ENCODE peak calls at places on chromosomes 13 and 19, in seven cellular contexts. One of them, this sample, is unnamed.

GRCh38 chr19:15332311-15332996 is at the start of gene BRD4:
- DNase-seq in trophoblast cell: peak; percentile 75
- DNase-seq in IMR-90: peak; percentile 42
- DNase-seq in mesenchymal stem cell: peak; percentile 59
- DNase-seq in H9: peak; percentile 64
- DNase-seq in H1: no peak
- DNase-seq in neuronal stem cell: peak; percentile 74
- DNase-seq in this sample: peak; percentile 64

GRCh38 chr19:49843265-49843664 is 7.7 kb upstream of the PTOV1 start:
- DNase-seq in H9: no peak
- DNase-seq in mesenchymal stem cell: no peak
- DNase-seq in IMR-90: no peak
- DNase-seq in trophoblast cell: no peak
- DNase-seq in H1: no peak
- DNase-seq in neuronal stem cell: no peak
- DNase-seq in this sample: no peak

GRCh38 chr13:47853236-47853635 is 147.8 kb downstream of the SUCLA2 start:
- DNase-seq in trophoblast cell: no peak
- DNase-seq in IMR-90: no peak
- DNase-seq in mesenchymal stem cell: peak; percentile 9
- DNase-seq in neuronal stem cell: no peak
- DNase-seq in H1: no peak
- DNase-seq in H9: no peak
- DNase-seq in this sample: no peak

GRCh38 chr19:58356236-58356970 is 3.1 kb upstream of the A1BG start:
- DNase-seq in IMR-90: peak; percentile 43
- DNase-seq in trophoblast cell: no peak
- DNase-seq in mesenchymal stem cell: no peak
- DNase-seq in H1: no peak
- DNase-seq in H9: no peak
- DNase-seq in neuronal stem cell: no peak
- DNase-seq in this sample: no peak

GRCh38 chr13:39559838-39560237 is 43.2 kb downstream of the LHFPL6 start:
- DNase-seq in H9: no peak
- DNase-seq in H1: no peak
- DNase-seq in IMR-90: no peak
- DNase-seq in neuronal stem cell: no peak
- DNase-seq in mesenchymal stem cell: no peak
- DNase-seq in trophoblast cell: no peak
- DNase-seq in this sample: no peak

GRCh38 chr19:36775768-36776167 is 3.2 kb upstream of the ZNF850 start:
- DNase-seq in mesenchymal stem cell: no peak
- DNase-seq in H9: no peak
- DNase-seq in neuronal stem cell: no peak
- DNase-seq in IMR-90: no peak
- DNase-seq in trophoblast cell: peak; percentile 67
- DNase-seq in H1: peak; percentile 75
- DNase-seq in this sample: no peak

GRCh38 chr19:862529-863304 is 3.3 kb downstream of the CFD start:
- DNase-seq in mesenchymal stem cell: peak; percentile 60
- DNase-seq in H9: peak; percentile 92
- DNase-seq in IMR-90: peak; percentile 17
- DNase-seq in H1: peak; percentile 70
- DNase-seq in neuronal stem cell: peak; percentile 57
- DNase-seq in trophoblast cell: peak; percentile 68
- DNase-seq in this sample: peak; percentile 86

GRCh38 chr19:31258211-31259052 is 90.8 kb downstream of the TSHZ3 start:
- DNase-seq in IMR-90: no peak
- DNase-seq in neuronal stem cell: no peak
- DNase-seq in trophoblast cell: no peak
- DNase-seq in H1: no peak
- DNase-seq in mesenchymal stem cell: no peak
- DNase-seq in H9: no peak
- DNase-seq in this sample: peak; percentile 51

GRCh38 chr13:22967669-22968068 is 213.1 kb upstream of the SGCG start:
- DNase-seq in mesenchymal stem cell: no peak
- DNase-seq in neuronal stem cell: no peak
- DNase-seq in H9: no peak
- DNase-seq in IMR-90: no peak
- DNase-seq in H1: no peak
- DNase-seq in trophoblast cell: no peak
- DNase-seq in this sample: no peak

GRCh38 chr13:29369060-29369743 is 226.3 kb downstream of the SLC7A1 start:
- DNase-seq in IMR-90: peak; percentile 34
- DNase-seq in mesenchymal stem cell: peak; percentile 48
- DNase-seq in H9: peak; percentile 36
- DNase-seq in H1: no peak
- DNase-seq in neuronal stem cell: peak; percentile 50
- DNase-seq in trophoblast cell: peak; percentile 84
- DNase-seq in this sample: peak; percentile 68

GRCh38 chr13:77874406-77874805 is 44.2 kb downstream of the EDNRB start:
- DNase-seq in H9: no peak
- DNase-seq in trophoblast cell: no peak
- DNase-seq in neuronal stem cell: no peak
- DNase-seq in mesenchymal stem cell: no peak
- DNase-seq in IMR-90: peak; percentile 80
- DNase-seq in H1: no peak
- DNase-seq in this sample: no peak

GRCh38 chr13:104937881-104938280 is 1597.6 kb downstream of the EFNB2 start:
- DNase-seq in H9: no peak
- DNase-seq in mesenchymal stem cell: no peak
- DNase-seq in neuronal stem cell: no peak
- DNase-seq in H1: no peak
- DNase-seq in trophoblast cell: no peak
- DNase-seq in IMR-90: no peak
- DNase-seq in this sample: peak; percentile 8

GRCh38 chr13:54241719-54242118 is 1213.1 kb downstream of the OLFM4 start:
- DNase-seq in trophoblast cell: no peak
- DNase-seq in H1: no peak
- DNase-seq in IMR-90: no peak
- DNase-seq in neuronal stem cell: no peak
- DNase-seq in mesenchymal stem cell: no peak
- DNase-seq in H9: no peak
- DNase-seq in this sample: no peak

GRCh38 chr19:409515-410242 is 732 bp upstream of the C2CD4C start:
- DNase-seq in mesenchymal stem cell: peak; percentile 25
- DNase-seq in IMR-90: no peak
- DNase-seq in trophoblast cell: no peak
- DNase-seq in H9: no peak
- DNase-seq in H1: no peak
- DNase-seq in neuronal stem cell: no peak
- DNase-seq in this sample: peak; percentile 32

GRCh38 chr13:85698236-85698635 is 101.0 kb downstream of the SLITRK6 start:
- DNase-seq in H9: no peak
- DNase-seq in trophoblast cell: no peak
- DNase-seq in mesenchymal stem cell: peak; percentile 8
- DNase-seq in H1: no peak
- DNase-seq in neuronal stem cell: no peak
- DNase-seq in IMR-90: peak; percentile 27
- DNase-seq in this sample: no peak

GRCh38 chr13:97205971-97206370 is 16.2 kb upstream of the MBNL2 start:
- DNase-seq in H9: no peak
- DNase-seq in H1: no peak
- DNase-seq in neuronal stem cell: no peak
- DNase-seq in trophoblast cell: peak; percentile 63
- DNase-seq in mesenchymal stem cell: peak; percentile 49
- DNase-seq in IMR-90: peak; percentile 68
- DNase-seq in this sample: no peak

GRCh38 chr19:45782162-45782623 is at the start of gene DMPK:
- DNase-seq in H9: peak; percentile 30
- DNase-seq in H1: no peak
- DNase-seq in mesenchymal stem cell: peak; percentile 60
- DNase-seq in neuronal stem cell: no peak
- DNase-seq in IMR-90: no peak
- DNase-seq in trophoblast cell: no peak
- DNase-seq in this sample: no peak

GRCh38 chr13:101331731-101332130 is 84.6 kb downstream of the NALCN start:
- DNase-seq in mesenchymal stem cell: no peak
- DNase-seq in neuronal stem cell: no peak
- DNase-seq in H1: no peak
- DNase-seq in trophoblast cell: no peak
- DNase-seq in H9: no peak
- DNase-seq in IMR-90: no peak
- DNase-seq in this sample: no peak

GRCh38 chr19:47503130-47503822 is 11.6 kb downstream of the NAPA start:
- DNase-seq in neuronal stem cell: no peak
- DNase-seq in H1: no peak
- DNase-seq in H9: no peak
- DNase-seq in trophoblast cell: no peak
- DNase-seq in mesenchymal stem cell: no peak
- DNase-seq in IMR-90: no peak
- DNase-seq in this sample: no peak

GRCh38 chr19:54189020-54189667 is at the start of gene MBOAT7:
- DNase-seq in H9: no peak
- DNase-seq in mesenchymal stem cell: no peak
- DNase-seq in neuronal stem cell: no peak
- DNase-seq in IMR-90: no peak
- DNase-seq in trophoblast cell: peak; percentile 78
- DNase-seq in H1: no peak
- DNase-seq in this sample: no peak

DNA sequence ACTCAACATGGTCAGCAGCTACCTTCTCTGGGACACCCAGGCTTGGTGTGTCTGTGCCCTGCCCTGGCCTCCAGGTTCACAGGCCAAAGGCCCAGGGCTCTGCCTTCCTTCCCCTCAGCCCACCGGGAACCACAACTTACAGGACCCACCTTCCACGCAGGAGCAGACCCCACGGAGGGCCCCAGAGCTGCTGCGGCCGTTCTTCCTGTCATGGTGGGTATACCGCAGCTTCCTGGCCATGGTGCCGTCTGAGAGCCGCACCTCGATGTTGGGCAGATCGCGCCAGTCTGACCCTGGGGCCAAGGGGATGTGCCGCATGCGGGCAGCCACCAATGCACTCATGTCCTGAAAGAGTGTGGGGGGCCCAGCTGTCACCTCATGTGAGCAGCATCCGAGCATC is 17.2 kb upstream of the EIF3G start:
- DNase-seq in H1: no peak
- DNase-seq in mesenchymal stem cell: no peak
- DNase-seq in H9: no peak
- DNase-seq in neuronal stem cell: no peak
- DNase-seq in trophoblast cell: no peak
- DNase-seq in IMR-90: no peak
- DNase-seq in this sample: no peak
- H3K4ac ChIP-seq in H1: no peak overlapping the region
- H3K4ac ChIP-seq in mesenchymal stem cell: no peak overlapping the region
- H3K4ac ChIP-seq in H9: no peak overlapping the region
- H3K4ac ChIP-seq in neuronal stem cell: no peak overlapping the region
- H3K4ac ChIP-seq in trophoblast cell: no peak overlapping the region
- H3K4ac ChIP-seq in IMR-90: no peak overlapping the region
- H3K4ac ChIP-seq in this sample: no peak overlapping the region

GRCh38 chr19:8610041-8610927 is at the start of gene ADAMTS10:
- DNase-seq in H9: peak; percentile 48
- DNase-seq in H1: no peak
- DNase-seq in IMR-90: peak; percentile 43
- DNase-seq in neuronal stem cell: no peak
- DNase-seq in mesenchymal stem cell: no peak
- DNase-seq in trophoblast cell: no peak
- DNase-seq in this sample: peak; percentile 67

GRCh38 chr19:8612807-8613171 is 2.3 kb upstream of the ADAMTS10 start:
- DNase-seq in H1: no peak
- DNase-seq in mesenchymal stem cell: no peak
- DNase-seq in H9: no peak
- DNase-seq in IMR-90: no peak
- DNase-seq in neuronal stem cell: no peak
- DNase-seq in trophoblast cell: no peak
- DNase-seq in this sample: no peak

GRCh38 chr19:8611890-8612806 is 1.6 kb upstream of the ADAMTS10 start:
- DNase-seq in H1: peak; percentile 41
- DNase-seq in trophoblast cell: no peak
- DNase-seq in mesenchymal stem cell: peak; percentile 63
- DNase-seq in neuronal stem cell: no peak
- DNase-seq in H9: peak; percentile 54
- DNase-seq in IMR-90: peak; percentile 66
- DNase-seq in this sample: peak; percentile 79

GRCh38 chr19:8610928-8611284 is 391 bp upstream of the ADAMTS10 start:
- DNase-seq in H1: no peak
- DNase-seq in IMR-90: no peak
- DNase-seq in mesenchymal stem cell: no peak
- DNase-seq in neuronal stem cell: no peak
- DNase-seq in H9: no peak
- DNase-seq in trophoblast cell: no peak
- DNase-seq in this sample: peak; percentile 58

DNA sequence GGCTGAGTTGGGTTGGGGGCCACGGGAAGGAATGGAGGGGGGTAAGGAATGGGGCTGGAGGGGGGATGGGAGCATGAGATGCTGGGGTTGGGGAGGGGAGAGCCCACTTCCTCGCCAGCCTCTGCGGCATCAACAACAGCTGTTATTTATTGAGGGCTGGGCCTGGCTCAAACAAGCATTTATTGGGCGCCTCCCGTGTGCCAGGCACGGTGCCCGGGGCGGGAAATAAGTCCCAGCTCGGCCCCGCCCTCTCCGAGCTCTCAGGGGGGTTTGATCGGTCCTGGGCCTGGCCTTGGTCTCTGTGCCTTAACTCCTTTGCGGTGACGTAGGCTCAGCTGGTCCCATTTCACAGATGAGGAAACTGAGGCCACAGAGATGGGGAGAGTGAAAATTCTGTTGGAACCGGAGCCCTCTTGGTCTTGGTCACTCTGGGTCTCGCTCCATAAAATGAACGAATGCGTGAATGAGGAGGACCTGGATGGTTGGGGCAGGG is 922 bp upstream of the ADAMTS10 start:
- DNase-seq in neuronal stem cell: no peak
- DNase-seq in H9: no peak
- DNase-seq in trophoblast cell: no peak
- DNase-seq in mesenchymal stem cell: no peak
- DNase-seq in IMR-90: no peak
- DNase-seq in H1: no peak
- DNase-seq in this sample: peak; percentile 38
- H3K18ac ChIP-seq in neuronal stem cell: no peak overlapping the region
- H3K18ac ChIP-seq in H9: peak overlapping the region; percentile 21
- H3K18ac ChIP-seq in trophoblast cell: no peak overlapping the region
- H3K18ac ChIP-seq in mesenchymal stem cell: no peak overlapping the region
- H3K18ac ChIP-seq in IMR-90: no peak overlapping the region
- H3K18ac ChIP-seq in H1: peak overlapping the region; percentile 36
- H3K18ac ChIP-seq in this sample: peak overlapping the region; percentile 99

DNA sequence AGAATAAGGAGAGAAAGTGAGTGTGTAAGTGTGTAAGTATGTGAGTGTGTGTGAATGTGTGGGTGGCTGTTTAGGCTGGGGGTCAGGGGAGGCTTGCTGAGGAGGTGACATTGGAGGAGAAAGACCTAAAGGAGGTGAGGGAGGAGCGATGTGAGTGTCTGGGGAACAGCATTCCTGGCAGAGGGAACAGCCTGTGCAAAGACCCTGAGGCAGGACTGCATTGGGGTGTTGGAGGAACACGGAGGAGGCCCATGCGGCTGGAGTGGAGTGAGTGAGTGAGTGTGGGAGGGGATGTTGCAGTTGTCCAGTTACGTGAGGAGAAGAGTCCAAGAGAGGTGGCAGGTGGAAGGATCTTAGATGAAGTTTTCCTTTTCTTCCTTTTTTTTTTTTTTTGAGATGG is 31.8 kb downstream of the NFILZ start:
- DNase-seq in H1: no peak
- DNase-seq in H9: no peak
- DNase-seq in neuronal stem cell: no peak
- DNase-seq in IMR-90: no peak
- DNase-seq in trophoblast cell: no peak
- DNase-seq in mesenchymal stem cell: no peak
- DNase-seq in this sample: no peak
- H4K8ac ChIP-seq in H1: no peak overlapping the region
- H4K8ac ChIP-seq in H9: no peak overlapping the region
- H4K8ac ChIP-seq in neuronal stem cell: no peak overlapping the region
- H4K8ac ChIP-seq in IMR-90: no peak overlapping the region
- H4K8ac ChIP-seq in trophoblast cell: no peak overlapping the region
- H4K8ac ChIP-seq in mesenchymal stem cell: no peak overlapping the region
- H4K8ac ChIP-seq in this sample: no peak overlapping the region

GRCh38 chr13:43303040-43303729 is 279.8 kb downstream of the DNAJC15 start:
- DNase-seq in H1: peak; percentile 38
- DNase-seq in trophoblast cell: peak; percentile 37
- DNase-seq in IMR-90: peak; percentile 70
- DNase-seq in mesenchymal stem cell: peak; percentile 69
- DNase-seq in neuronal stem cell: peak; percentile 42
- DNase-seq in H9: peak; percentile 73
- DNase-seq in this sample: peak; percentile 81
- H3K4ac ChIP-seq in H1: no peak overlapping the region
- H3K4ac ChIP-seq in trophoblast cell: no peak overlapping the region
- H3K4ac ChIP-seq in IMR-90: peak overlapping the region; percentile 22
- H3K4ac ChIP-seq in mesenchymal stem cell: no peak overlapping the region
- H3K4ac ChIP-seq in neuronal stem cell: no peak overlapping the region
- H3K4ac ChIP-seq in H9: no peak overlapping the region
- H3K4ac ChIP-seq in this sample: no peak overlapping the region

This sample was measured in mesendoderm.